ENCODE peak calls at places on chromosomes 2 and 18, in five cellular contexts. Q is left kidney, V is DND-41, R is NCI-H1436, Y is left colon. U is an unnamed sample.
A peak's percentile ranks its signal among the peaks of the same experiment; 100 is the strongest.

GRCh38 chr2:207504513-207505171 is 25.1 kb upstream of the CREB1 start:
- DNase-seq in R (no peak), Q (peak; percentile 32), Y (no peak), V (no peak), U (no peak)

GRCh38 chr2:216188956-216189355 is 79.8 kb downstream of the XRCC5 start:
- DNase-seq in R (no peak), Q (no peak), V (no peak), Y (no peak), U (no peak)

GRCh38 chr2:182165196-182165595 is 179.5 kb downstream of the PPP1R1C start:
- DNase-seq in Y (no peak), R (no peak), Q (no peak), V (no peak), U (no peak)

GRCh38 chr2:42071762-42072161 is 23.9 kb downstream of the PKDCC start:
- DNase-seq in R (no peak), Q (no peak), V (no peak), Y (no peak), U (no peak)

GRCh38 chr18:56615738-56616520 is 22.5 kb downstream of the TXNL1 start:
- DNase-seq in V (no peak), R (no peak), Q (peak; percentile 32), Y (peak; percentile 24), U (no peak)

GRCh38 chr2:178927173-178927572 is 120.0 kb upstream of the TTN start:
- DNase-seq in Q (no peak), V (no peak), R (no peak), Y (no peak), U (no peak)

GRCh38 chr2:173866858-173867620 is 98.1 kb downstream of the SP3 start:
- DNase-seq in Q (no peak), Y (no peak), V (no peak), R (no peak), U (no peak)

GRCh38 chr2:43133708-43134570 is 92.5 kb downstream of the ZFP36L2 start:
- DNase-seq in Y (peak; percentile 74), Q (no peak), V (peak; percentile 94), R (no peak), U (no peak)

GRCh38 chr2:129914538-129915302 is 64.7 kb upstream of the RAB6C start:
- DNase-seq in Q (no peak), Y (no peak), V (no peak), R (no peak), U (no peak)

GRCh38 chr2:13533524-13533922 is 816.8 kb downstream of the TRIB2 start:
- DNase-seq in Y (no peak), Q (no peak), R (no peak), V (no peak), U (no peak)

GRCh38 chr2:234970467-234970866 is 18.6 kb downstream of the SH3BP4 start:
- DNase-seq in Y (no peak), Q (no peak), V (no peak), R (no peak), U (no peak)

GRCh38 chr2:108492364-108492763 is 41.9 kb upstream of the LIMS1 start:
- DNase-seq in V (no peak), Y (no peak), R (no peak), Q (no peak), U (no peak)

GRCh38 chr2:182368446-182368845 is 58.4 kb downstream of the PDE1A start:
- DNase-seq in Y (no peak), V (no peak), R (no peak), Q (no peak), U (no peak)

GRCh38 chr2:65177754-65178442 is 48.0 kb upstream of the RAB1A start:
- DNase-seq in Q (no peak), V (no peak), Y (peak; percentile 78), R (no peak), U (no peak)

GRCh38 chr2:234334146-234334545 is 162.7 kb downstream of the ARL4C start:
- DNase-seq in Q (peak; percentile 43), Y (no peak), V (no peak), R (no peak), U (no peak)